ENCODE peak calls at places on chromosome 13, in eight cellular contexts. K is CD4-positive, alpha-beta memory T cell; C is T-cell; W is cardiac muscle cell; I is H7; S is anterior cingulate cortex; M is iPS DF 19.7; A is CD8-positive, alpha-beta T cell. X is an unnamed sample.
A peak's percentile ranks its signal among the peaks of the same experiment; 100 is the strongest.

GRCh38 chr13:47886314-47886713 is 114.8 kb downstream of the SUCLA2 start:
- DNase-seq in C (no peak), M (no peak), S (no peak), I (no peak), A (no peak), W (no peak), K (no peak), X (no peak)

GRCh38 chr13:99396446-99396845 is 89.2 kb upstream of the GPR183 start:
- DNase-seq in M (no peak), C (no peak), A (no peak), S (no peak), K (no peak), I (no peak), W (no peak), X (no peak)

GRCh38 chr13:24274452-24274971 is 34.9 kb upstream of the C1QTNF9 start:
- DNase-seq in W (peak; percentile 43), I (no peak), S (no peak), M (no peak), C (no peak), A (peak; percentile 63), K (peak; percentile 91), X (peak; percentile 79)

GRCh38 chr13:75959861-75960481 is 323.8 kb downstream of the LMO7 start:
- DNase-seq in M (no peak), A (no peak), S (no peak), W (no peak), C (no peak), I (no peak), K (no peak), X (no peak)

GRCh38 chr13:27954406-27954851 is 14.7 kb downstream of the CDX2 start:
- DNase-seq in S (no peak), M (no peak), W (peak; percentile 20), C (no peak), A (no peak), I (peak; percentile 82), K (no peak), X (peak; percentile 46)

GRCh38 chr13:62113145-62113544 is 697.5 kb upstream of the PCDH20 start:
- DNase-seq in W (no peak), S (no peak), M (no peak), K (no peak), C (no peak), I (no peak), A (no peak), X (no peak)

GRCh38 chr13:26914624-26915023 is 154.0 kb upstream of the GPR12 start:
- DNase-seq in M (no peak), I (no peak), A (no peak), K (no peak), C (no peak), W (peak; percentile 10), S (no peak), X (no peak)

GRCh38 chr13:103356226-103356864 is 290.1 kb upstream of the SLC10A2 start:
- DNase-seq in I (no peak), C (no peak), M (no peak), A (no peak), S (no peak), W (no peak), K (no peak), X (no peak)

GRCh38 chr13:66751691-66752090 is 478.4 kb downstream of the PCDH9 start:
- DNase-seq in K (no peak), C (no peak), W (no peak), I (no peak), S (no peak), M (no peak), A (no peak), X (no peak)

GRCh38 chr13:110274687-110275086 is 32.3 kb downstream of the COL4A1 start:
- DNase-seq in K (no peak), I (no peak), S (no peak), M (no peak), W (no peak), A (no peak), C (no peak), X (no peak)

GRCh38 chr13:76848596-76848995 is 37.6 kb downstream of the KCTD12 start:
- DNase-seq in W (peak; percentile 77), S (no peak), M (no peak), K (no peak), I (no peak), A (no peak), C (no peak), X (no peak)

GRCh38 chr13:86601351-86601750 is 802.1 kb upstream of the SLITRK6 start:
- DNase-seq in M (no peak), K (no peak), S (no peak), C (no peak), I (no peak), A (no peak), W (no peak), X (no peak)

GRCh38 chr13:113535381-113535781 is 44.9 kb upstream of the DCUN1D2 start:
- DNase-seq in M (no peak), K (no peak), S (no peak), W (no peak), I (no peak), A (no peak), C (no peak), X (no peak)

GRCh38 chr13:64158910-64159309 is 2743.3 kb upstream of the PCDH20 start:
- DNase-seq in K (no peak), A (no peak), I (no peak), C (no peak), S (no peak), M (no peak), W (peak; percentile 62), X (no peak)